ENCODE peak calls at places on chromosomes 13 and 19, in five cellular contexts. R, Z, V, K and E are unnamed samples.

GRCh38 chr19:9149976-9150375 is 9.8 kb downstream of the ZNF317 start:
- DNase-seq in R (no peak), Z (no peak), V (no peak), K (no peak), E (no peak)

GRCh38 chr19:12838182-12838890 is at the start of gene MAST1:
- DNase-seq in R (no peak), Z (peak), V (peak), K (peak), E (no peak)

GRCh38 chr19:5953680-5954213 is 24.2 kb downstream of the RANBP3 start:
- DNase-seq in R (no peak), Z (peak), V (peak), K (no peak), E (no peak)

GRCh38 chr19:3187662-3188511 is 2.2 kb downstream of the NCLN start:
- DNase-seq in R (no peak), Z (no peak), V (no peak), K (no peak), E (no peak)

GRCh38 chr19:4069331-4069959 is 2.7 kb upstream of the ZBTB7A start:
- DNase-seq in R (no peak), Z (peak), V (no peak), K (peak), E (no peak)

GRCh38 chr19:13707901-13708300 is 56.4 kb upstream of the MRI1 start:
- DNase-seq in R (no peak), Z (no peak), V (no peak), K (no peak), E (no peak)

GRCh38 chr13:43784491-43784890 is 2.3 kb downstream of the ENOX1 start:
- DNase-seq in R (no peak), Z (no peak), V (peak), K (no peak), E (no peak)

GRCh38 chr13:112968380-112968909 is 569 bp upstream of the MCF2L start:
- DNase-seq in R (no peak), Z (peak), V (no peak), K (peak), E (no peak)

GRCh38 chr13:45367358-45367757 is 26.4 kb upstream of the TPT1 start:
- DNase-seq in R (no peak), Z (peak), V (peak), K (peak), E (peak)

GRCh38 chr19:44644391-44645016 is 794 bp downstream of the PVR start:
- DNase-seq in R (no peak), Z (peak), V (peak), K (no peak), E (no peak)

GRCh38 chr19:4267101-4267900 is 11.8 kb upstream of the SHD start:
- DNase-seq in R (no peak), Z (peak), V (peak), K (peak), E (no peak)

GRCh38 chr13:80840313-80840976 is 499.5 kb upstream of the SPRY2 start:
- DNase-seq in R (no peak), Z (no peak), V (peak), K (no peak), E (no peak)

GRCh38 chr13:41643502-41643901 is 186.2 kb downstream of the RGCC start:
- DNase-seq in R (no peak), Z (no peak), V (no peak), K (no peak), E (no peak)

GRCh38 chr19:10768936-10769335 is 51.1 kb downstream of the DNM2 start:
- DNase-seq in R (no peak), Z (no peak), V (no peak), K (no peak), E (no peak)

GRCh38 chr13:36428083-36428482 is 4.2 kb upstream of the CCNA1 start:
- DNase-seq in R (no peak), Z (no peak), V (peak), K (no peak), E (no peak)

GRCh38 chr13:109869312-109870237 is 83.2 kb upstream of the IRS2 start:
- DNase-seq in R (peak), Z (peak), V (peak), K (peak), E (peak)

GRCh38 chr13:84255226-84255625 is 373.0 kb upstream of the SLITRK1 start:
- DNase-seq in R (no peak), Z (no peak), V (no peak), K (no peak), E (no peak)

GRCh38 chr19:33500586-33500985 is 21.0 kb downstream of the PEPD start:
- DNase-seq in R (no peak), Z (no peak), V (no peak), K (no peak), E (no peak)

GRCh38 chr13:110382229-110382628 is 75.1 kb downstream of the COL4A2 start:
- DNase-seq in R (no peak), Z (no peak), V (peak), K (no peak), E (no peak)

GRCh38 chr13:52164989-52165388 is 5.6 kb upstream of the NEK3 start:
- DNase-seq in R (no peak), Z (no peak), V (no peak), K (no peak), E (no peak)

GRCh38 chr13:101144808-101145419 is 271.4 kb downstream of the NALCN start:
- DNase-seq in R (no peak), Z (peak), V (peak), K (peak), E (no peak)

GRCh38 chr13:96449920-96450319 is 360.0 kb downstream of the HS6ST3 start:
- DNase-seq in R (no peak), Z (no peak), V (no peak), K (no peak), E (no peak)

GRCh38 chr13:78602561-78603239 is 652 bp downstream of the POU4F1 start:
- DNase-seq in R (no peak), Z (no peak), V (no peak), K (no peak), E (no peak)

GRCh38 chr13:41004875-41005693 is 14.0 kb downstream of the ELF1 start:
- DNase-seq in R (no peak), Z (peak), V (no peak), K (no peak), E (no peak)

GRCh38 chr13:40048551-40048950 is 393.1 kb downstream of the COG6 start:
- DNase-seq in R (no peak), Z (no peak), V (no peak), K (no peak), E (no peak)

GRCh38 chr19:19405919-19406877 is 723 bp downstream of the GATAD2A start:
- DNase-seq in R (no peak), Z (peak), V (peak), K (peak), E (no peak)

GRCh38 chr13:75749407-75749806 is 113.3 kb downstream of the LMO7 start:
- DNase-seq in R (no peak), Z (no peak), V (peak), K (no peak), E (peak)

GRCh38 chr13:107642841-107643240 is 572.5 kb downstream of the LIG4 start:
- DNase-seq in R (no peak), Z (no peak), V (no peak), K (no peak), E (no peak)

GRCh38 chr19:19146000-19146608 is 7.8 kb upstream of the TMEM161A start:
- DNase-seq in R (peak), Z (peak), V (peak), K (peak), E (no peak)

GRCh38 chr19:4229179-4229931 is at the start of gene EBI3:
- DNase-seq in R (no peak), Z (no peak), V (peak), K (no peak), E (no peak)

GRCh38 chr19:10189631-10190425 is 4.9 kb downstream of the DNMT1 start:
- DNase-seq in R (no peak), Z (no peak), V (peak), K (no peak), E (no peak)

GRCh38 chr19:46514589-46515289 is 19.1 kb upstream of the PNMA8B start:
- DNase-seq in R (no peak), Z (no peak), V (no peak), K (no peak), E (no peak)

GRCh38 chr13:101289764-101290163 is 126.5 kb downstream of the NALCN start:
- DNase-seq in R (no peak), Z (no peak), V (peak), K (no peak), E (no peak)

GRCh38 chr19:12400618-12401502 is at the start of gene ZNF799:
- DNase-seq in R (peak), Z (peak), V (peak), K (peak), E (peak)

GRCh38 chr13:77584111-77584510 is 48.6 kb downstream of the SCEL start:
- DNase-seq in R (peak), Z (no peak), V (no peak), K (no peak), E (no peak)

GRCh38 chr13:32415019-32415418 is 12.9 kb downstream of the N4BP2L1 start:
- DNase-seq in R (no peak), Z (peak), V (peak), K (no peak), E (no peak)

GRCh38 chr13:77902319-77902963 is 16.2 kb downstream of the EDNRB start:
- DNase-seq in R (no peak), Z (no peak), V (no peak), K (no peak), E (no peak)